ENCODE peak calls at places on chromosomes 12 and 14, in four cellular contexts. D is Peyer's patch, L is testis, V is A549. K is an unnamed sample.

GRCh38 chr12:45216983-45217485 is 1.1 kb downstream of the ANO6 start:
- DNase-seq in D (no peak), L (no peak), V (no peak), K (no peak)

GRCh38 chr12:59895161-59895785 is 299.4 kb downstream of the SLC16A7 start:
- DNase-seq in D (no peak), V (no peak), L (no peak), K (no peak)

GRCh38 chr12:62736596-62736995 is 198.4 kb downstream of the PPM1H start:
- DNase-seq in D (no peak), V (peak), L (no peak), K (no peak)

GRCh38 chr14:102910442-102910841 is 12.0 kb upstream of the AMN start:
- DNase-seq in V (no peak), L (no peak), D (no peak), K (no peak)

GRCh38 chr12:85155791-85156190 is 119.6 kb downstream of the LRRIQ1 start:
- DNase-seq in V (peak), L (no peak), D (no peak), K (no peak)

GRCh38 chr14:100580316-100581227 is 6.6 kb downstream of the BEGAIN start:
- DNase-seq in L (no peak), V (no peak), D (no peak), K (no peak)

GRCh38 chr12:19144985-19145384 is 15.5 kb downstream of the PLEKHA5 start:
- DNase-seq in L (no peak), V (no peak), D (no peak), K (no peak)

GRCh38 chr12:12428961-12429657 is 72.2 kb downstream of the BORCS5 start:
- DNase-seq in L (no peak), D (no peak), V (no peak), K (no peak)

GRCh38 chr14:34324363-34324795 is 137.7 kb downstream of the SPTSSA start:
- DNase-seq in L (peak), V (peak), D (no peak), K (no peak)

GRCh38 chr12:8742501-8742900 is 44.7 kb downstream of the RIMKLB start:
- DNase-seq in V (peak), D (no peak), L (no peak), K (no peak)

GRCh38 chr14:68979021-68979721 is at the start of gene ACTN1:
- DNase-seq in D (peak), L (peak), V (peak), K (peak)
- TF ChIP-seq POLR2A in D (peak), L (peak), V (peak), K (no peak)

GRCh38 chr12:114678718-114679117 is 5.3 kb downstream of the TBX3 start:
- DNase-seq in D (no peak), V (no peak), L (no peak), K (no peak)

GRCh38 chr12:114678028-114678427 is 5.9 kb downstream of the TBX3 start:
- DNase-seq in D (no peak), L (no peak), V (no peak), K (no peak)

GRCh38 chr12:114673169-114673833 is 10.7 kb downstream of the TBX3 start:
- DNase-seq in D (no peak), V (no peak), L (no peak), K (no peak)

GRCh38 chr12:114674201-114675047 is 9.6 kb downstream of the TBX3 start:
- DNase-seq in V (no peak), D (no peak), L (no peak), K (no peak)

DNA sequence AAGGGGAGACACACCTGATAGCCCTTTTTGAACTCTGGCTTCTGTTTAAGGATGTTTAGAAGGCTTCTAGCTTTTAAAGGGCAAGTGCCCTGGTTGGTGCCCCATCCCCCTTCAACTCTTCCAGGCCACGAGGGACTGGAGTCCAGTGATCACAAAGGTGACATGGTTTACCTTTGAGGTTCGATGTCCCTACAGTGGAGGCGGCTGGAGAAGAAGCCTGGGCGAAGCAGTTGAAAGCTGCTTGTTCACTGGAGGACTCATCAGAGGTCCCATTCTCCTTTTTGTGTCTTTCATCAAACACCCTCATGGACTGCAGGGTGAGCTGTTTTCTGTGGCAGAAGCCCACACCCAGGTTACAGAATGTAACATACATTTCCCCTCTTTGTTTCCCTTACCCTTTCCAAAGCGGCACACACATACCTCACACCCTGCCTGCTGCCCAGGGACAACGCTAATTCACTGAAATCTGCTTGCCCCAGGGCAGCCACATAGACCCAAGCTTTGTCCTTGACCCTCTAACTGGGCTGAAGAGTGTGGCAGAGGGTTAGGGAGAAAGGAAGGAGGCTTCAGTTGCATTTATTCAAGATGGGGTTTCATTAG is 7.7 kb downstream of the TBX3 start:
- DNase-seq in V (no peak), L (no peak), D (no peak), K (no peak)
- H3K4me3 ChIP-seq in V (no peak), L (no peak), D (no peak), K (no peak)

DNA sequence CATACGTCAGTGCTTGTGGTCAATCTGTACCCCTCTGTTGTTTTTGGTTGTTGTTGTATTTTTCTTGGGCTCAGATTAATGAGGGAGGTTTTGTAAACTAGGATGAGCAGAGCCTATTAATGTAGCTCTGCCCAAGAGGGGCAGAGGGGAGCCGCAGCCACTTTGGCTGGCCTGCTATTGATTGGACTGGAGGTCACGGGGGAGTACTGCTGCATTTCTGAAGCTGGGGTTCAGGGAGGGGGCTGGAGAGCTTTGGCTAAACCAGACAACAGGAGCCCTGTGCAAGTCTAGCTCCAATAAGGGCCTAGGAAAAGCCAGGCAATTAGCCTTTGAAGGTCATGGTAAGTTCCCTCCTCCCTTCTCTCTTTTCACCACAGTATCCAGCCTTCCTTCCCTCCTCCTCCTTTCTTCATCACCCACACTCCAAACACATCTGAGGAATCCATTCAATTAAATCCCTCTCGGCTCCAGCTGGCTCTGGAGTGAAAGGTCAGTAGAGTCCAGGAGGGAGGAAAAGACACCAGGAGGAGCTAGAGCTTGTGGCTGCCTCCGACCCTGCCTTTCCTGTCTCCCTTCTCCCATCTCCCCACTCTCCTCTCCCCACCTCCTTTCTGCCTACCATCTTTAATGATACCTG is 344.2 kb upstream of the LMO3 start:
- DNase-seq in L (no peak), V (no peak), D (no peak), K (no peak)
- TF ChIP-seq CTCF in L (no peak), V (no peak), D (no peak), K (no peak)

GRCh38 chr12:57127710-57128518 is at the start of gene LRP1:
- DNase-seq in L (peak), V (peak), D (peak), K (peak)
- TF ChIP-seq POLR2A in L (peak), V (peak), D (peak), K (no peak)

DNA sequence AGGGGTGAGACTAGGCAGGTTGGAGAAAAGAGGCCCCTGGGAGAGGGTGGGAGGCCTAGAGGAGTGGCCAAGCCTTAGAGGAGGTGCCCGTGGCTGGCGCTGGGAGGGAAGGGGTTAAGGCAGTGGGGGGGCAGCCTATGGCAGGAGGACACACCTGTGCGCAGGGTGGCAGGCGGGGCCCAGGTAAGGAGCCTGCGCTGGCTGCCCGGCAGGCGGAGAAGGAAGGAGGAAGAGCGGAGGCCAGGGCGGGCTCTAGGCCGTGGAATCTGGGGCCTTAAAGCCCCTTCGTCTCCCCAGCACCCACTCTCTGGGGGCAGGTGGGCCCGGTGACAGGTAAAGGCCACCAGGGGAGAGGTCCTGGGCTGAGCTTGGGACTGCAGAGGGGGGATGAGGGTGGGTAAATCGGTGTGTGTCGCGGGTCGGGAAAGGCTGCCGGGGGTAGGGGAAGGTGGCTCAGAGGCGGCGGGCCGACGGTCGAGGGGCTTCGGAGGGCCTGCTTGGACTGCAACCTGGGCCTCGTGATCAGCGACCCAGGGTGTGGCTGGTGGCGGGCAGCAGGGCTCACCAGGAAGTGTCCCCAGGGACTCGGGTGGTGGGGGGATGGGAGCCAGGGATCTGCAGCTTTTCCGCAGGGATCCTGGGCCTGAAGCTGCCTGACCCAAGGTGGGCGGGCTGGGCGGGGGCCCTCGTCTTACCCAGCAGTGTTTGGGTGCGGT is 7.3 kb downstream of the PHB2 start:
- DNase-seq in V (no peak), L (no peak), D (no peak), K (no peak)
- H3K4me3 ChIP-seq in V (no peak), L (no peak), D (peak), K (peak)

GRCh38 chr12:67752226-67752732 is 103.7 kb downstream of the DYRK2 start:
- DNase-seq in L (no peak), D (no peak), V (peak), K (no peak)

GRCh38 chr12:67751376-67751928 is 102.9 kb downstream of the DYRK2 start:
- DNase-seq in D (no peak), L (no peak), V (no peak), K (no peak)

GRCh38 chr12:67748761-67749075 is 100.2 kb downstream of the DYRK2 start:
- DNase-seq in L (no peak), V (peak), D (no peak), K (no peak)

GRCh38 chr12:67750528-67751183 is 102.1 kb downstream of the DYRK2 start:
- DNase-seq in D (no peak), V (no peak), L (no peak), K (no peak)

GRCh38 chr12:67747869-67748760 is 99.6 kb downstream of the DYRK2 start:
- DNase-seq in L (no peak), V (peak), D (no peak), K (no peak)
- TF ChIP-seq CTCF in L (no peak), V (no peak), D (peak), K (no peak)

DNA sequence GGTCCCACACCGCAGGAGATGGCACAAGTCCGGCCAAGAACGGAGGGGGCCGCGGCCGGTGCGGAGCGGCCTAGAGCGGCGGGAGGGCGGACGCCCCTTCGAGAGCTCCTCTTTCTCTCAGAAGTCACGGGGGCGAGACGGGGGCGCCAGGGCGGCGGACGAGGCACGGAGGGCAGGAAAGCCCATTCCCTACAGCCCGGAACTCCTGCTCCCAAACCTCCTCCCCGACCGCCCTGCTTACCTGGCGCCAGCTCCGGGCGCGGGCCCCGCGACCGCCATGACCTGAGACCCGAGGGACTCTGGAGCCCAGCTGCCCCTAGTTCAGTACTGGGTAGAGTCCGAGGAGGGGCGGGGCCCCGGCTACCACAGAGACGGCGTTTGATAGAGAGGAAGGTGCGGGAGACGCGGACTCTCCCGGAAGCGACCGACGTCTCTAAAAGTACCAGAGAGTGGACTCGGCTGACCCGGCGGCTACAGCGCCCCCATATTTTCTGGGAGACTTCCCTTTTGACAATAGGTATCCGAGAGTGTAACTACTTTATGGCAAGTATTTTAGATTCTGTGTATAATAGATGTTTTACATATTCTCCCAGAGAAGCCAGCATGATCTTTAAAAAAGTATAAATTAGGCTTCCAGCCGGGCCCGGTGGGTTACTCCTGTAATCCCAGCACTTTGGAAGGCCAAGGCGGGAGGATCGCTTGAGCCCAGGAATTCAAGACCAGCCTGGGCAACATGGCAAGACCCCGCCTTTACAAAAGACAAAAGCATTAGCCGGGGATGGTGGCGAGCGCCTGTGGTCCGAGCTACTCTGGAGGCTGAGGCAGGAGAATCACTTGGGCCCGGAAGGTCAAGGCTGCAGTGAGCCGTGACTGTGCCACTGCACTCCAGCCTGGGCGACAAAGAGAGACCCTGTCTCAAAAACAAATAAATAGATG is at the start of gene ABCD4:
- DNase-seq in V (peak), L (peak), D (peak), K (peak)
- TF ChIP-seq POLR2A in V (peak), L (no peak), D (peak), K (no peak)

GRCh38 chr12:65934480-65935115 is 110.3 kb downstream of the HMGA2 start:
- DNase-seq in V (no peak), D (no peak), L (no peak), K (no peak)
- H3K4me3 ChIP-seq in V (no peak), D (no peak), L (no peak), K (no peak)